ENCODE peak calls at places on chromosomes 5 and 9, in six cellular contexts. U is effector memory CD4-positive, alpha-beta T cell; S is thoracic aorta; X is pancreas; Z is HepG2; H is adrenal gland. L is an unnamed sample. For H3K4me1, the result is how much of the 10 kb centered on the place peaks cover.

GRCh38 chr9:36037580-36038169 is 962 bp downstream of the RECK start:
- DNase-seq in U (no peak), S (no peak), X (no peak), Z (no peak), H (no peak), L (no peak)

GRCh38 chr9:87305123-87305522 is 192.5 kb upstream of the DAPK1 start:
- DNase-seq in U (no peak), S (no peak), X (no peak), Z (no peak), H (no peak), L (no peak)

GRCh38 chr5:14168793-14169262 is 25.7 kb downstream of the TRIO start:
- DNase-seq in U (no peak), S (no peak), X (no peak), Z (peak), H (no peak), L (no peak)

GRCh38 chr5:118857700-118858099 is 130.6 kb downstream of the DTWD2 start:
- DNase-seq in U (no peak), S (no peak), X (no peak), Z (no peak), H (no peak), L (no peak)

GRCh38 chr5:6585168-6585567 is 47.7 kb downstream of the NSUN2 start:
- DNase-seq in U (no peak), S (no peak), X (no peak), Z (no peak), H (no peak), L (no peak)

GRCh38 chr9:2964485-2964884 is 120.6 kb upstream of the PUM3 start:
- DNase-seq in U (no peak), S (no peak), X (no peak), Z (no peak), H (no peak), L (no peak)

GRCh38 chr9:107675476-107676264 is 186.1 kb upstream of the KLF4 start:
- DNase-seq in U (no peak), S (no peak), X (no peak), Z (no peak), H (peak), L (no peak)

GRCh38 chr5:6181147-6181729 is 197.1 kb downstream of the MED10 start:
- DNase-seq in U (no peak), S (no peak), X (no peak), Z (no peak), H (no peak), L (no peak)

GRCh38 chr9:129100383-129101169 is 10.0 kb downstream of the CRAT start:
- DNase-seq in U (no peak), S (no peak), X (no peak), Z (no peak), H (no peak), L (no peak)

GRCh38 chr9:2262809-2263510 is 247.8 kb downstream of the SMARCA2 start:
- DNase-seq in U (no peak), S (no peak), X (no peak), Z (no peak), H (no peak), L (no peak)

GRCh38 chr9:91803143-91803940 is 146.7 kb downstream of the ROR2 start:
- DNase-seq in U (no peak), S (no peak), X (no peak), Z (no peak), H (no peak), L (no peak)

GRCh38 chr9:98576859-98577258 is 131.9 kb downstream of the GABBR2 start:
- DNase-seq in U (no peak), S (no peak), X (no peak), Z (no peak), H (no peak), L (no peak)

GRCh38 chr5:94693043-94693822 is 74.8 kb downstream of the SLF1 start:
- DNase-seq in U (no peak), S (no peak), X (no peak), Z (peak), H (peak), L (no peak)

GRCh38 chr9:120344230-120344629 is 235.7 kb downstream of the CDK5RAP2 start:
- DNase-seq in U (no peak), S (no peak), X (no peak), Z (peak), H (peak), L (no peak)

GRCh38 chr5:95958308-95959014 is 3.2 kb downstream of the ELL2 start:
- DNase-seq in U (no peak), S (no peak), X (no peak), Z (peak), H (no peak), L (no peak)

GRCh38 chr5:154400678-154401077 is 45.1 kb upstream of the SAP30L start:
- DNase-seq in U (no peak), S (no peak), X (no peak), Z (no peak), H (no peak), L (no peak)

GRCh38 chr9:101706929-101707328 is 31.5 kb downstream of the GRIN3A start:
- DNase-seq in U (no peak), S (no peak), X (no peak), Z (no peak), H (no peak), L (no peak)

GRCh38 chr9:101706261-101706798 is 32.1 kb downstream of the GRIN3A start:
- DNase-seq in U (no peak), S (no peak), X (no peak), Z (no peak), H (no peak), L (no peak)

GRCh38 chr9:101708855-101709254 is 29.6 kb downstream of the GRIN3A start:
- DNase-seq in U (no peak), S (no peak), X (no peak), Z (no peak), H (no peak), L (no peak)

GRCh38 chr9:101705135-101705661 is 33.2 kb downstream of the GRIN3A start:
- DNase-seq in U (no peak), S (no peak), X (peak), Z (no peak), H (no peak), L (peak)

DNA sequence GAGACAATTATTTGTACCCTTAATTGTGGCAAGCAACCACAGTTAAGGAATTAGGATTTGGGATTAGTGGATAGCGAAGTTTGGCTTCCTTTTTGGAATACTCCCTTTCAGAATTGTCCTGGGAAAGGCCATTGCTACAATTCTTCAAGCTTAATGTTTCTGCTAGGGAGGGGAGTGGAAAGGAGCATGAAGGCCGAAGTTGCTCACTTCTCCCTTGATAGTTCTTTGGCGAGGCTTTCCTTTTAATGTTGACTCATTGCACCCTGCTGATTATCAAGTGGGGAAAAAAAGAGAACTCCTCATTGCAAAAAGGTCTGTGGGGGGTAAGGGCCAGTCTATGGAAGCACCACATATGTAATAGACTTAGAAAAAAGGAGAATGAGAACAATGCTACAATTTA is 30.7 kb downstream of the GRIN3A start:
- DNase-seq in U (no peak), S (no peak), X (no peak), Z (no peak), H (no peak), L (no peak)
- H3K27ac ChIP-seq in U (no peak), S (no peak), X (no peak), Z (no peak), H (no peak), L (no peak)

GRCh38 chr9:121949766-121950165 is 143.3 kb downstream of the TTLL11 start:
- DNase-seq in U (no peak), S (no peak), X (no peak), Z (no peak), H (no peak), L (no peak)
- H3K4me1 ChIP-seq in U (under half), S (under half), X (under half), Z (under half), H (under half), L (under half)

GRCh38 chr9:111991179-111991578 is 94.6 kb downstream of the UGCG start:
- DNase-seq in U (no peak), S (no peak), X (no peak), Z (no peak), H (no peak), L (no peak)
- H3K27ac ChIP-seq in U (no peak), S (no peak), X (no peak), Z (no peak), H (no peak), L (no peak)

GRCh38 chr5:59171131-59171530 is 588.3 kb downstream of the RAB3C start:
- DNase-seq in U (no peak), S (no peak), X (no peak), Z (no peak), H (no peak), L (no peak)

GRCh38 chr5:59169768-59170150 is 586.9 kb downstream of the RAB3C start:
- DNase-seq in U (no peak), S (no peak), X (no peak), Z (no peak), H (no peak), L (no peak)

GRCh38 chr5:59177644-59178043 is 594.8 kb downstream of the RAB3C start:
- DNase-seq in U (no peak), S (no peak), X (no peak), Z (no peak), H (no peak), L (no peak)

GRCh38 chr5:59174248-59174844 is 591.5 kb downstream of the RAB3C start:
- DNase-seq in U (peak), S (no peak), X (no peak), Z (peak), H (peak), L (no peak)

GRCh38 chr5:59173568-59173967 is 590.7 kb downstream of the RAB3C start:
- DNase-seq in U (no peak), S (no peak), X (no peak), Z (no peak), H (no peak), L (no peak)
- H3K4me1 ChIP-seq in U (under half), S (under half), X (under half), Z (under half), H (under half), L (under half)

DNA sequence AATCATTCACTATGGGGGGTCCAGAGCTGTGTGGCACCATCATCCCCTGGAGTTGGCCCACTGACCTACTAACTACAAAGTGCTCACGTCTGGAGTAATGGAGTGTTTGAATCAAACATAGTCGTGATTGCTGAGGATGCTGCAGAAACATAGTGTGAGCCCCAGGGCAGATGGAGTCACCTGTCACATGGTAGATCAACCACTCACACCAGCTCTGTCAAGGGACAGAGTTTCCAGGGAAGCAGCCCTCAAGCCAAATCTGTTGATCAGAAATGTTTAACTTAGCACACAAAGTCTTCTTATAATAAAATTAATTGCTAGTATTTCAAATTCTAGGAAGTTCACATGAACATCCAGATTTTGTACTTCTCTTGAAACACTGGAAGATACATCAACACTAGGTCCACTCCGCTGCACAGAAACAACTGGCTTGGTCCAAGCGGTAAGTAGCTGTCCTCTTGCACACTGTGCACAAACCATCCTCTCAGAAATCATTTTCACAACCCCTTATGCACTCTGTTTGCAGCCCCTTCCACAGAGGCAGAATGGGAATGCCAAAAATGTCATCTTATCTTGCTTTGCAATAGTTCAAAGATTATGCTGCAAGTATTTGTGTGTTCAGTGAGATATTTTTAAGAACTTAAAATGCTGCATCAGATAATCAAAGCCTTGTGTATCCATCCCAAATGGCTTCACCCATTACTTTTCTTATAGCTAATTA is 191.0 kb downstream of the EPB41L4A start:
- DNase-seq in U (no peak), S (no peak), X (no peak), Z (peak), H (no peak), L (no peak)
- H3K27ac ChIP-seq in U (no peak), S (peak), X (no peak), Z (no peak), H (no peak), L (no peak)

DNA sequence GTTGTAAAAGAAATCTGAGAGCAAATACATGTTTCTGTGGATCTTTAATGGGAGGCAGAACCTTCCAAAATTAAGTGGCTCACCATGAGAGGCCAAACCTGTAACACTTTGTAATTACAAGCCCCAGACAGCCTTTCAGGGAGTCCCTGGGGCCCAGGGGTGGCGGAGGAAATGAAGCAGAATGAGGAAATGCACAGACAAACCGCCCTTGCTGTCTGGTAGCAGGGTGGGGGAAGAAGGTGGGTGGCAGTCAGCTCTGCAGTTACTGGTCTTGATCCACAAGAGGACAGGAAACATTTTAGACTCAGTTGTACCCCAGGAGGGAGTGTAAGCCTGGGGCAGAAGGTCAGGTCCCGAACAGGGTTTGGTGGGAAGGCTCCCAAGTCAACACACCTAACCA is 6.5 kb downstream of the ARL14EPL start:
- DNase-seq in U (no peak), S (no peak), X (no peak), Z (no peak), H (no peak), L (no peak)
- H3K4me1 ChIP-seq in U (under half), S (under half), X (under half), Z (under half), H (under half), L (under half)

GRCh38 chr5:172797800-172798199 is 26.8 kb upstream of the DUSP1 start:
- DNase-seq in U (no peak), S (no peak), X (no peak), Z (peak), H (no peak), L (no peak)
- H3K27ac ChIP-seq in U (no peak), S (peak), X (no peak), Z (peak), H (peak), L (peak)